ENCODE peak calls at places on chromosomes 6 and 20, in nine cellular contexts. One of them, this sample, is unnamed.

GRCh38 chr20:25720285-25720684 is 23.6 kb upstream of the ZNF337 start:
- DNase-seq in heart right ventricle: no peak
- DNase-seq in germinal center: no peak
- DNase-seq in AG08396: no peak
- DNase-seq in cardiac fibroblast: no peak
- DNase-seq in PC-3: no peak
- DNase-seq in HEK293T: no peak
- DNase-seq in EH: no peak
- DNase-seq in right atrium auricular region: no peak
- DNase-seq in this sample: no peak

GRCh38 chr6:32156891-32157290 is 3.0 kb downstream of the PPT2 start:
- DNase-seq in heart right ventricle: no peak
- DNase-seq in germinal center: no peak
- DNase-seq in AG08396: no peak
- DNase-seq in cardiac fibroblast: no peak
- DNase-seq in PC-3: no peak
- DNase-seq in HEK293T: no peak
- DNase-seq in EH: no peak
- DNase-seq in right atrium auricular region: no peak
- DNase-seq in this sample: no peak

GRCh38 chr6:28081486-28081751 is 1.1 kb downstream of the ZNF165 start:
- DNase-seq in heart right ventricle: no peak
- DNase-seq in germinal center: peak
- DNase-seq in AG08396: peak
- DNase-seq in cardiac fibroblast: no peak
- DNase-seq in PC-3: no peak
- DNase-seq in HEK293T: no peak
- DNase-seq in EH: peak
- DNase-seq in right atrium auricular region: no peak
- DNase-seq in this sample: no peak

GRCh38 chr6:108565091-108565766 is 4.5 kb downstream of the FOXO3 start:
- DNase-seq in heart right ventricle: no peak
- DNase-seq in germinal center: peak
- DNase-seq in AG08396: no peak
- DNase-seq in cardiac fibroblast: no peak
- DNase-seq in PC-3: peak
- DNase-seq in HEK293T: no peak
- DNase-seq in EH: no peak
- DNase-seq in right atrium auricular region: no peak
- DNase-seq in this sample: peak

GRCh38 chr20:53943522-53944291 is 126.7 kb downstream of the BCAS1 start:
- DNase-seq in heart right ventricle: no peak
- DNase-seq in germinal center: peak
- DNase-seq in AG08396: peak
- DNase-seq in cardiac fibroblast: peak
- DNase-seq in PC-3: peak
- DNase-seq in HEK293T: peak
- DNase-seq in EH: peak
- DNase-seq in right atrium auricular region: no peak
- DNase-seq in this sample: no peak

GRCh38 chr20:59455392-59456341 is 148.7 kb upstream of the PHACTR3 start:
- DNase-seq in heart right ventricle: peak
- DNase-seq in germinal center: no peak
- DNase-seq in AG08396: peak
- DNase-seq in cardiac fibroblast: peak
- DNase-seq in PC-3: peak
- DNase-seq in HEK293T: peak
- DNase-seq in EH: peak
- DNase-seq in right atrium auricular region: no peak
- DNase-seq in this sample: no peak

GRCh38 chr6:110563711-110564110 is 87.3 kb upstream of the SLC22A16 start:
- DNase-seq in heart right ventricle: no peak
- DNase-seq in germinal center: no peak
- DNase-seq in AG08396: no peak
- DNase-seq in cardiac fibroblast: no peak
- DNase-seq in PC-3: no peak
- DNase-seq in HEK293T: no peak
- DNase-seq in EH: no peak
- DNase-seq in right atrium auricular region: no peak
- DNase-seq in this sample: no peak

GRCh38 chr6:134674562-134674961 is 275.3 kb downstream of the ALDH8A1 start:
- DNase-seq in heart right ventricle: no peak
- DNase-seq in germinal center: no peak
- DNase-seq in AG08396: no peak
- DNase-seq in cardiac fibroblast: no peak
- DNase-seq in PC-3: no peak
- DNase-seq in HEK293T: no peak
- DNase-seq in EH: no peak
- DNase-seq in right atrium auricular region: no peak
- DNase-seq in this sample: no peak

GRCh38 chr6:162750776-162751175 is 23.0 kb downstream of the PACRG start:
- DNase-seq in heart right ventricle: no peak
- DNase-seq in germinal center: no peak
- DNase-seq in AG08396: no peak
- DNase-seq in cardiac fibroblast: peak
- DNase-seq in PC-3: peak
- DNase-seq in HEK293T: no peak
- DNase-seq in EH: no peak
- DNase-seq in right atrium auricular region: no peak
- DNase-seq in this sample: no peak

GRCh38 chr6:1554241-1554880 is 55.4 kb upstream of the FOXC1 start:
- DNase-seq in heart right ventricle: no peak
- DNase-seq in germinal center: no peak
- DNase-seq in AG08396: peak
- DNase-seq in cardiac fibroblast: no peak
- DNase-seq in PC-3: no peak
- DNase-seq in HEK293T: no peak
- DNase-seq in EH: peak
- DNase-seq in right atrium auricular region: no peak
- DNase-seq in this sample: no peak

GRCh38 chr6:30810813-30811329 is 66.5 kb upstream of the IER3 start:
- DNase-seq in heart right ventricle: no peak
- DNase-seq in germinal center: no peak
- DNase-seq in AG08396: no peak
- DNase-seq in cardiac fibroblast: no peak
- DNase-seq in PC-3: peak
- DNase-seq in HEK293T: no peak
- DNase-seq in EH: no peak
- DNase-seq in right atrium auricular region: no peak
- DNase-seq in this sample: peak

GRCh38 chr20:33239418-33239817 is 3.6 kb downstream of the BPIFA1 start:
- DNase-seq in heart right ventricle: no peak
- DNase-seq in germinal center: no peak
- DNase-seq in AG08396: no peak
- DNase-seq in cardiac fibroblast: no peak
- DNase-seq in PC-3: no peak
- DNase-seq in HEK293T: no peak
- DNase-seq in EH: no peak
- DNase-seq in right atrium auricular region: no peak
- DNase-seq in this sample: no peak

GRCh38 chr6:68158256-68158655 is 476.8 kb upstream of the ADGRB3 start:
- DNase-seq in heart right ventricle: no peak
- DNase-seq in germinal center: no peak
- DNase-seq in AG08396: no peak
- DNase-seq in cardiac fibroblast: no peak
- DNase-seq in PC-3: no peak
- DNase-seq in HEK293T: no peak
- DNase-seq in EH: no peak
- DNase-seq in right atrium auricular region: no peak
- DNase-seq in this sample: no peak

GRCh38 chr6:160386869-160387518 is 38.8 kb downstream of the SLC22A3 start:
- DNase-seq in heart right ventricle: no peak
- DNase-seq in germinal center: no peak
- DNase-seq in AG08396: no peak
- DNase-seq in cardiac fibroblast: no peak
- DNase-seq in PC-3: peak
- DNase-seq in HEK293T: no peak
- DNase-seq in EH: no peak
- DNase-seq in right atrium auricular region: no peak
- DNase-seq in this sample: no peak

GRCh38 chr6:14212020-14212419 is 94.4 kb downstream of the CD83 start:
- DNase-seq in heart right ventricle: no peak
- DNase-seq in germinal center: no peak
- DNase-seq in AG08396: no peak
- DNase-seq in cardiac fibroblast: no peak
- DNase-seq in PC-3: peak
- DNase-seq in HEK293T: no peak
- DNase-seq in EH: no peak
- DNase-seq in right atrium auricular region: no peak
- DNase-seq in this sample: no peak

GRCh38 chr6:168104636-168105035 is 25.6 kb upstream of the FRMD1 start:
- DNase-seq in heart right ventricle: no peak
- DNase-seq in germinal center: no peak
- DNase-seq in AG08396: no peak
- DNase-seq in cardiac fibroblast: no peak
- DNase-seq in PC-3: no peak
- DNase-seq in HEK293T: no peak
- DNase-seq in EH: no peak
- DNase-seq in right atrium auricular region: no peak
- DNase-seq in this sample: no peak

GRCh38 chr6:90497411-90497810 is 89.5 kb downstream of the MAP3K7 start:
- DNase-seq in heart right ventricle: no peak
- DNase-seq in germinal center: no peak
- DNase-seq in AG08396: no peak
- DNase-seq in cardiac fibroblast: no peak
- DNase-seq in PC-3: peak
- DNase-seq in HEK293T: peak
- DNase-seq in EH: peak
- DNase-seq in right atrium auricular region: no peak
- DNase-seq in this sample: no peak

GRCh38 chr6:136491251-136491650 is 59.0 kb downstream of the MAP7 start:
- DNase-seq in heart right ventricle: no peak
- DNase-seq in germinal center: no peak
- DNase-seq in AG08396: no peak
- DNase-seq in cardiac fibroblast: no peak
- DNase-seq in PC-3: no peak
- DNase-seq in HEK293T: no peak
- DNase-seq in EH: no peak
- DNase-seq in right atrium auricular region: no peak
- DNase-seq in this sample: no peak

GRCh38 chr20:17558154-17558940 is 11.5 kb upstream of the DSTN start:
- DNase-seq in heart right ventricle: no peak
- DNase-seq in germinal center: no peak
- DNase-seq in AG08396: peak
- DNase-seq in cardiac fibroblast: peak
- DNase-seq in PC-3: peak
- DNase-seq in HEK293T: peak
- DNase-seq in EH: peak
- DNase-seq in right atrium auricular region: peak
- DNase-seq in this sample: no peak

GRCh38 chr20:34567885-34568865 is 9.7 kb downstream of the MAP1LC3A start:
- DNase-seq in heart right ventricle: no peak
- DNase-seq in germinal center: no peak
- DNase-seq in AG08396: no peak
- DNase-seq in cardiac fibroblast: no peak
- DNase-seq in PC-3: no peak
- DNase-seq in HEK293T: no peak
- DNase-seq in EH: no peak
- DNase-seq in right atrium auricular region: no peak
- DNase-seq in this sample: no peak

GRCh38 chr20:17859616-17860232 is 108.9 kb downstream of the SNX5 start:
- DNase-seq in heart right ventricle: peak
- DNase-seq in germinal center: no peak
- DNase-seq in AG08396: no peak
- DNase-seq in cardiac fibroblast: no peak
- DNase-seq in PC-3: no peak
- DNase-seq in HEK293T: no peak
- DNase-seq in EH: no peak
- DNase-seq in right atrium auricular region: no peak
- DNase-seq in this sample: no peak

GRCh38 chr6:123899745-123900144 is 96.1 kb downstream of the NKAIN2 start:
- DNase-seq in heart right ventricle: no peak
- DNase-seq in germinal center: no peak
- DNase-seq in AG08396: no peak
- DNase-seq in cardiac fibroblast: no peak
- DNase-seq in PC-3: no peak
- DNase-seq in HEK293T: no peak
- DNase-seq in EH: no peak
- DNase-seq in right atrium auricular region: no peak
- DNase-seq in this sample: no peak

GRCh38 chr6:88380083-88380482 is 213.9 kb upstream of the CNR1 start:
- DNase-seq in heart right ventricle: peak
- DNase-seq in germinal center: no peak
- DNase-seq in AG08396: peak
- DNase-seq in cardiac fibroblast: peak
- DNase-seq in PC-3: peak
- DNase-seq in HEK293T: no peak
- DNase-seq in EH: peak
- DNase-seq in right atrium auricular region: peak
- DNase-seq in this sample: no peak

GRCh38 chr6:111252451-111252850 is 165.1 kb downstream of the SLC16A10 start:
- DNase-seq in heart right ventricle: no peak
- DNase-seq in germinal center: no peak
- DNase-seq in AG08396: no peak
- DNase-seq in cardiac fibroblast: no peak
- DNase-seq in PC-3: no peak
- DNase-seq in HEK293T: no peak
- DNase-seq in EH: no peak
- DNase-seq in right atrium auricular region: no peak
- DNase-seq in this sample: no peak

GRCh38 chr20:37786043-37786442 is 92.2 kb downstream of the CTNNBL1 start:
- DNase-seq in heart right ventricle: no peak
- DNase-seq in germinal center: no peak
- DNase-seq in AG08396: no peak
- DNase-seq in cardiac fibroblast: no peak
- DNase-seq in PC-3: no peak
- DNase-seq in HEK293T: no peak
- DNase-seq in EH: no peak
- DNase-seq in right atrium auricular region: no peak
- DNase-seq in this sample: no peak

GRCh38 chr20:11204926-11205768 is 531.3 kb upstream of the JAG1 start:
- DNase-seq in heart right ventricle: peak
- DNase-seq in germinal center: no peak
- DNase-seq in AG08396: peak
- DNase-seq in cardiac fibroblast: peak
- DNase-seq in PC-3: peak
- DNase-seq in HEK293T: peak
- DNase-seq in EH: peak
- DNase-seq in right atrium auricular region: peak
- DNase-seq in this sample: peak